ENCODE peak calls at places on chromosomes 16 and 17, in six cellular contexts. One of them, this sample, is unnamed.

GRCh38 chr16:23941963-23942564 is 106.3 kb downstream of the PRKCB start:
- DNase-seq in brain microvascular endothelial cell: no peak
- DNase-seq in Panc1: no peak
- DNase-seq in AG09309: no peak
- DNase-seq in kidney epithelial cell: no peak
- DNase-seq in left ventricle myocardium inferior: no peak
- DNase-seq in this sample: no peak

GRCh38 chr17:77129568-77130301 is 11.0 kb upstream of the SEC14L1 start:
- DNase-seq in Panc1: no peak
- DNase-seq in AG09309: no peak
- DNase-seq in brain microvascular endothelial cell: no peak
- DNase-seq in left ventricle myocardium inferior: no peak
- DNase-seq in kidney epithelial cell: no peak
- DNase-seq in this sample: no peak

GRCh38 chr16:57549730-57550129 is 7.3 kb downstream of the ADGRG5 start:
- DNase-seq in AG09309: no peak
- DNase-seq in Panc1: no peak
- DNase-seq in left ventricle myocardium inferior: no peak
- DNase-seq in brain microvascular endothelial cell: no peak
- DNase-seq in kidney epithelial cell: no peak
- DNase-seq in this sample: no peak

GRCh38 chr16:30414159-30414558 is 6.8 kb downstream of the ZNF771 start:
- DNase-seq in kidney epithelial cell: no peak
- DNase-seq in brain microvascular endothelial cell: no peak
- DNase-seq in Panc1: no peak
- DNase-seq in AG09309: no peak
- DNase-seq in left ventricle myocardium inferior: no peak
- DNase-seq in this sample: no peak

GRCh38 chr17:61458000-61458399 is 5.8 kb downstream of the TBX4 start:
- DNase-seq in Panc1: no peak
- DNase-seq in kidney epithelial cell: no peak
- DNase-seq in AG09309: no peak
- DNase-seq in brain microvascular endothelial cell: no peak
- DNase-seq in left ventricle myocardium inferior: no peak
- DNase-seq in this sample: no peak

GRCh38 chr16:87541004-87541881 is 48.4 kb upstream of the ZCCHC14 start:
- DNase-seq in kidney epithelial cell: no peak
- DNase-seq in left ventricle myocardium inferior: peak
- DNase-seq in AG09309: no peak
- DNase-seq in Panc1: no peak
- DNase-seq in brain microvascular endothelial cell: peak
- DNase-seq in this sample: peak

GRCh38 chr16:57720142-57720575 is 15.4 kb upstream of the KATNB1 start:
- DNase-seq in AG09309: peak
- DNase-seq in kidney epithelial cell: no peak
- DNase-seq in Panc1: no peak
- DNase-seq in left ventricle myocardium inferior: no peak
- DNase-seq in brain microvascular endothelial cell: peak
- DNase-seq in this sample: no peak

GRCh38 chr17:39828443-39828842 is 35.7 kb downstream of the IKZF3 start:
- DNase-seq in brain microvascular endothelial cell: no peak
- DNase-seq in Panc1: no peak
- DNase-seq in left ventricle myocardium inferior: no peak
- DNase-seq in AG09309: no peak
- DNase-seq in kidney epithelial cell: no peak
- DNase-seq in this sample: no peak

GRCh38 chr17:35981908-35982330 is 622 bp upstream of the CCL16 start:
- DNase-seq in Panc1: no peak
- DNase-seq in brain microvascular endothelial cell: no peak
- DNase-seq in AG09309: no peak
- DNase-seq in left ventricle myocardium inferior: no peak
- DNase-seq in kidney epithelial cell: no peak
- DNase-seq in this sample: no peak

GRCh38 chr17:81025756-81026155 is 9.2 kb upstream of the BAIAP2 start:
- DNase-seq in brain microvascular endothelial cell: no peak
- DNase-seq in AG09309: no peak
- DNase-seq in Panc1: no peak
- DNase-seq in kidney epithelial cell: no peak
- DNase-seq in left ventricle myocardium inferior: no peak
- DNase-seq in this sample: no peak

GRCh38 chr16:49463529-49463928 is 89.9 kb downstream of the C16orf78 start:
- DNase-seq in brain microvascular endothelial cell: no peak
- DNase-seq in left ventricle myocardium inferior: no peak
- DNase-seq in AG09309: no peak
- DNase-seq in Panc1: no peak
- DNase-seq in kidney epithelial cell: no peak
- DNase-seq in this sample: no peak

GRCh38 chr17:51507444-51507843 is 247.1 kb downstream of the UTP18 start:
- DNase-seq in kidney epithelial cell: no peak
- DNase-seq in brain microvascular endothelial cell: no peak
- DNase-seq in Panc1: no peak
- DNase-seq in left ventricle myocardium inferior: no peak
- DNase-seq in AG09309: no peak
- DNase-seq in this sample: no peak

GRCh38 chr17:82338858-82339633 is 5.5 kb upstream of the SECTM1 start:
- DNase-seq in left ventricle myocardium inferior: no peak
- DNase-seq in Panc1: no peak
- DNase-seq in kidney epithelial cell: peak
- DNase-seq in AG09309: peak
- DNase-seq in brain microvascular endothelial cell: peak
- DNase-seq in this sample: no peak

GRCh38 chr16:69105501-69106361 is at the start of gene HAS3:
- DNase-seq in kidney epithelial cell: peak
- DNase-seq in brain microvascular endothelial cell: peak
- DNase-seq in left ventricle myocardium inferior: peak
- DNase-seq in AG09309: peak
- DNase-seq in Panc1: peak
- DNase-seq in this sample: no peak

GRCh38 chr17:45296833-45297124 is 20.0 kb downstream of the MAP3K14 start:
- DNase-seq in brain microvascular endothelial cell: no peak
- DNase-seq in Panc1: no peak
- DNase-seq in left ventricle myocardium inferior: no peak
- DNase-seq in AG09309: no peak
- DNase-seq in kidney epithelial cell: no peak
- DNase-seq in this sample: no peak

GRCh38 chr16:16042076-16042475 is 92.7 kb downstream of the ABCC1 start:
- DNase-seq in left ventricle myocardium inferior: peak
- DNase-seq in kidney epithelial cell: no peak
- DNase-seq in Panc1: no peak
- DNase-seq in brain microvascular endothelial cell: peak
- DNase-seq in AG09309: peak
- DNase-seq in this sample: peak

GRCh38 chr16:85853641-85854545 is 45.1 kb upstream of the IRF8 start:
- DNase-seq in left ventricle myocardium inferior: no peak
- DNase-seq in Panc1: no peak
- DNase-seq in kidney epithelial cell: no peak
- DNase-seq in brain microvascular endothelial cell: no peak
- DNase-seq in AG09309: no peak
- DNase-seq in this sample: no peak

GRCh38 chr17:65163990-65164495 is 26.9 kb downstream of the RGS9 start:
- DNase-seq in kidney epithelial cell: no peak
- DNase-seq in left ventricle myocardium inferior: no peak
- DNase-seq in brain microvascular endothelial cell: peak
- DNase-seq in Panc1: no peak
- DNase-seq in AG09309: no peak
- DNase-seq in this sample: no peak

GRCh38 chr17:59842901-59843652 is 49.7 kb downstream of the TUBD1 start:
- DNase-seq in left ventricle myocardium inferior: no peak
- DNase-seq in brain microvascular endothelial cell: peak
- DNase-seq in kidney epithelial cell: peak
- DNase-seq in Panc1: peak
- DNase-seq in AG09309: peak
- DNase-seq in this sample: peak

GRCh38 chr17:77602883-77603640 is 355.4 kb upstream of the TNRC6C start:
- DNase-seq in AG09309: no peak
- DNase-seq in Panc1: no peak
- DNase-seq in left ventricle myocardium inferior: no peak
- DNase-seq in kidney epithelial cell: no peak
- DNase-seq in brain microvascular endothelial cell: no peak
- DNase-seq in this sample: no peak

GRCh38 chr17:80774643-80775281 is 216.9 kb upstream of the CHMP6 start:
- DNase-seq in left ventricle myocardium inferior: no peak
- DNase-seq in AG09309: no peak
- DNase-seq in brain microvascular endothelial cell: no peak
- DNase-seq in kidney epithelial cell: no peak
- DNase-seq in Panc1: no peak
- DNase-seq in this sample: no peak

GRCh38 chr16:49652441-49653175 is 203.3 kb downstream of the ZNF423 start:
- DNase-seq in Panc1: no peak
- DNase-seq in left ventricle myocardium inferior: peak
- DNase-seq in kidney epithelial cell: peak
- DNase-seq in brain microvascular endothelial cell: peak
- DNase-seq in AG09309: peak
- DNase-seq in this sample: peak

GRCh38 chr17:51852603-51853002 is 305.9 kb downstream of the CA10 start:
- DNase-seq in Panc1: no peak
- DNase-seq in AG09309: no peak
- DNase-seq in left ventricle myocardium inferior: no peak
- DNase-seq in kidney epithelial cell: no peak
- DNase-seq in brain microvascular endothelial cell: no peak
- DNase-seq in this sample: no peak

GRCh38 chr17:76027159-76027839 is at the start of gene EVPL:
- DNase-seq in brain microvascular endothelial cell: no peak
- DNase-seq in AG09309: no peak
- DNase-seq in left ventricle myocardium inferior: no peak
- DNase-seq in Panc1: no peak
- DNase-seq in kidney epithelial cell: peak
- DNase-seq in this sample: no peak

GRCh38 chr17:55482591-55483389 is 28.5 kb downstream of the SMIM36 start:
- DNase-seq in brain microvascular endothelial cell: no peak
- DNase-seq in Panc1: no peak
- DNase-seq in kidney epithelial cell: no peak
- DNase-seq in left ventricle myocardium inferior: no peak
- DNase-seq in AG09309: no peak
- DNase-seq in this sample: no peak

GRCh38 chr17:67770539-67770938 is 52.8 kb downstream of the NOL11 start:
- DNase-seq in AG09309: no peak
- DNase-seq in kidney epithelial cell: no peak
- DNase-seq in brain microvascular endothelial cell: no peak
- DNase-seq in Panc1: no peak
- DNase-seq in left ventricle myocardium inferior: no peak
- DNase-seq in this sample: no peak
- H3K4me3 ChIP-seq in AG09309: no peak
- H3K4me3 ChIP-seq in kidney epithelial cell: no peak
- H3K4me3 ChIP-seq in brain microvascular endothelial cell: no peak
- H3K4me3 ChIP-seq in Panc1: no peak
- H3K4me3 ChIP-seq in left ventricle myocardium inferior: no peak
- H3K4me3 ChIP-seq in this sample: no peak

DNA sequence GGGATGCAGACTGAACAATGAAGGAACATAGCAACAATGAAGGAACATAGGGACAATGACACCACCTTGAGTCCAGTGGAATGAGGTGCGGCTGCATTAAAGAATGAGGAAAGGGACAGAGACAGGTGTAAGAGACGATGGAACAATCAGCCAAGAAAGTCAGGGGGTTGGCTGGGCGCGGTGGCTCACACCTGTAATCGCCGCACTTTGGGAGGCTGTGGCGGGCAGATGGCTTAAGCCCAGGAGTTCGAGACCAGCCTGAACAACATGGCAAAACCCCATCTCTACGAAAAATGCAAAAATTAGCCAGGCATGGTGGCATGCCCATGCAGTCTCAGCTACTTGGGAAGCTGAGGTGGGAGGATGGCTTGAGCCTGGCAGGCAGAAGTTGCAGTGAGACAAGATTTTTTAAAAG is 13.6 kb upstream of the CBFB start:
- DNase-seq in brain microvascular endothelial cell: no peak
- DNase-seq in left ventricle myocardium inferior: no peak
- DNase-seq in kidney epithelial cell: no peak
- DNase-seq in Panc1: no peak
- DNase-seq in AG09309: no peak
- DNase-seq in this sample: no peak
- TF ChIP-seq CTCF in brain microvascular endothelial cell: no peak
- TF ChIP-seq CTCF in left ventricle myocardium inferior: no peak
- TF ChIP-seq CTCF in kidney epithelial cell: peak
- TF ChIP-seq CTCF in Panc1: peak
- TF ChIP-seq CTCF in AG09309: no peak
- TF ChIP-seq CTCF in this sample: no peak

DNA sequence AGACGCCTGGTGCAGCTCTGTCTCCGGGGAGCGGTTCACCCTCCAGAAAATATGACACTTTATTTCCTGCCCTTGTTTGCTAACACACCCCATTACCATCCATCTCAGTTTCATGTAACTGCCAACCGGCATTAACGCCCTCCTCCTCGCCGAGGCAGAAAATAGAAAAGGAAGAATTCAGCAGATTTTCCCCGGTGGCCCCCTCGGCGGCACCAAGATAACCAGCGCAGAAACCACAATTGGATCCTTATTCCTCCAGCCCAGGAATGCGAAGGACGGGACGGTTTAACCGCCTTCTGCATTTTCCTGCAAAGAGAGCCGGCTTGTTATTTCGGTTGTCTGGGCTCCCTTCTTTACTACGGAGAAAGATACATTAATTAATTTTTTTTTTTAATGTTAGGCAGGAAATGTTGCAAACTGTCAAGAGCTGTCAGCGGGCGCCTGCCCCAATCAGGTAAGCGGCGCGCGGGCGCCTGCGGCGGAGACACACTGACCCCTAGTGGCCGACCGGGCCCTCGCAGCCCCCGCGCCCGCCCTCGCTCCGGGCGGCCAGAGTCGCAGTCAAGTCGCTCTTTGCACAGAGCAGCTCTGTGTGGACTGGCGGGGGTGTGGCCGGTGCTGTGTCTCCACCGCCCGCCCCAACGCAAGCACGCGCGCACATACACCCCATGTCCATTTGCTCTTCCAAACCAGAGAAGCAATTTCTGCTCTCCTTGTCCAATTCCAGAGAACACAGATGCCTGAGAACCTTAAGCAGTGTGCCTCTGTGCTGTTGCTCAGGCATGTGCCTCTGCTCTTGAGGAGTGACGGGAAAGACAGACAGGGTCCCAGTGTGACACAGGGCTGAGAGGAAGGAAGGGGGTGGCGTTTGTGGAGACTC is 53.6 kb downstream of the C17orf67 start:
- DNase-seq in left ventricle myocardium inferior: peak
- DNase-seq in AG09309: no peak
- DNase-seq in kidney epithelial cell: no peak
- DNase-seq in Panc1: no peak
- DNase-seq in brain microvascular endothelial cell: peak
- DNase-seq in this sample: no peak
- H3K4me3 ChIP-seq in left ventricle myocardium inferior: peak
- H3K4me3 ChIP-seq in AG09309: peak
- H3K4me3 ChIP-seq in kidney epithelial cell: peak
- H3K4me3 ChIP-seq in Panc1: peak
- H3K4me3 ChIP-seq in brain microvascular endothelial cell: peak
- H3K4me3 ChIP-seq in this sample: peak

DNA sequence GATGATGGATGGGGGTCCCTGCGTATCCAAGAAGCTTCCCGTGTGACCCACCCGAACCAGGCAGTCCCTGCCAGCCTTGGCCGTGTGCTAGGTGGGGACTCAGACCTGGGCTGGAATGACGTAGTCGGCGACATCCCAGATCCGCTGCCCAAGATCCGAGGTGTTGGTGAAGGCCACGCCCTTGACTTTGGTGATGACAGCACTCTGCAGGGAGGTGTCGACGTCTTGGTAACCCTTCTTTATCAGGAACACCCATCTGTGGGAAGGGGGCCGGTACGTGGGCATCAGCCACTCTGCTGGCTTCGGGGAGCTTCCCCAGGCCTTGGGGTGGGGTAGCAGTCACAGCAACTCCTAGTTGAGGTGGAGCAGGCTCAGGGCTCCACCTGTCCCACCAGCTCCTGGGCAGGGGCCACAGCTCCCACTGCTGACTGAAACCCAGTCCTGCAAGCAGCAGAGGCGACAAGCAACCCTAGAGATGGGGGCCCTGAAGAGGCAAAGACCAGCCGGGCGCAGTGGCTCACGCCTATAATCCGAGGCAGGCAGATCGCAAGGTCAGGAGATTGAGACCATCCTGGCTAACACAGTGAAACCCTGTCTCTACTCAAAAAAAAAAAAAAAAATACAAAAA is 4.3 kb downstream of the P2RX5 start:
- DNase-seq in AG09309: no peak
- DNase-seq in kidney epithelial cell: no peak
- DNase-seq in left ventricle myocardium inferior: no peak
- DNase-seq in Panc1: no peak
- DNase-seq in brain microvascular endothelial cell: no peak
- DNase-seq in this sample: no peak
- TF ChIP-seq CTCF in AG09309: no peak
- TF ChIP-seq CTCF in kidney epithelial cell: no peak
- TF ChIP-seq CTCF in left ventricle myocardium inferior: no peak
- TF ChIP-seq CTCF in Panc1: no peak
- TF ChIP-seq CTCF in brain microvascular endothelial cell: peak
- TF ChIP-seq CTCF in this sample: no peak

This sample was measured in AG04449.